ENCODE peak calls at places on chromosomes 5 and 9, in six cellular contexts. H is CD8-positive, alpha-beta T cell; K is AG04450; G is CD4-positive, alpha-beta memory T cell; N is IMR-90; D is stomach. R is an unnamed sample.

GRCh38 chr5:78504726-78505431 is 143.7 kb downstream of the LHFPL2 start:
- DNase-seq in H (no peak), G (no peak), K (peak), N (peak), D (peak), R (peak)

GRCh38 chr5:18799482-18800128 is 1165.3 kb downstream of the TAF11L14 start:
- DNase-seq in H (no peak), G (no peak), N (no peak), K (no peak), D (no peak), R (no peak)

GRCh38 chr9:78235296-78235770 is 542 bp upstream of the CEP78 start:
- DNase-seq in K (no peak), N (peak), G (no peak), H (no peak), D (no peak), R (no peak)

GRCh38 chr5:177491429-177491945 is 5.9 kb downstream of the PDLIM7 start:
- DNase-seq in N (no peak), H (no peak), K (no peak), G (no peak), D (no peak), R (no peak)

GRCh38 chr5:136864960-136865359 is 499.6 kb upstream of the TRPC7 start:
- DNase-seq in K (no peak), N (no peak), G (no peak), D (no peak), H (no peak), R (no peak)

GRCh38 chr5:180208038-180208434 is 975 bp downstream of the RASGEF1C start:
- DNase-seq in D (no peak), K (no peak), G (no peak), H (no peak), N (no peak), R (no peak)

GRCh38 chr9:89372230-89372816 is 54.0 kb downstream of the SECISBP2 start:
- DNase-seq in N (no peak), D (no peak), K (no peak), G (peak), H (peak), R (no peak)

GRCh38 chr5:83957188-83957587 is 236.5 kb upstream of the HAPLN1 start:
- DNase-seq in D (no peak), H (no peak), K (no peak), N (peak), G (no peak), R (no peak)

GRCh38 chr5:59140133-59140532 is 557.3 kb downstream of the RAB3C start:
- DNase-seq in N (no peak), G (no peak), H (no peak), D (no peak), K (no peak), R (no peak)

GRCh38 chr5:179422840-179423523 is 77.7 kb upstream of the ADAMTS2 start:
- DNase-seq in K (no peak), H (no peak), N (no peak), G (no peak), D (no peak), R (no peak)

GRCh38 chr5:136743052-136743451 is 377.7 kb upstream of the TRPC7 start:
- DNase-seq in H (no peak), K (no peak), N (no peak), D (no peak), G (no peak), R (no peak)

GRCh38 chr5:132812949-132813598 is at the start of gene SOWAHA:
- DNase-seq in H (no peak), D (peak), N (no peak), G (no peak), K (no peak), R (peak)

GRCh38 chr5:160181965-160182622 is 47.2 kb upstream of the FABP6 start:
- DNase-seq in D (no peak), G (no peak), H (no peak), N (no peak), K (no peak), R (no peak)

GRCh38 chr5:56282241-56282640 is 49.1 kb upstream of the ANKRD55 start:
- DNase-seq in K (no peak), D (no peak), N (peak), H (no peak), G (no peak), R (no peak)
- H3K27ac ChIP-seq in K (no peak), D (no peak), N (peak), H (no peak), G (no peak), R (no peak)

GRCh38 chr9:133057553-133057952 is 4.2 kb upstream of the CEL start:
- DNase-seq in H (no peak), N (no peak), D (no peak), K (no peak), G (no peak), R (no peak)

GRCh38 chr9:133058550-133059320 is 3.0 kb upstream of the CEL start:
- DNase-seq in K (no peak), H (no peak), N (no peak), G (no peak), D (no peak), R (no peak)

GRCh38 chr9:133057006-133057405 is 4.8 kb upstream of the CEL start:
- DNase-seq in H (no peak), D (no peak), K (no peak), G (no peak), N (no peak), R (no peak)

GRCh38 chr9:133056533-133056932 is 5.2 kb upstream of the CEL start:
- DNase-seq in D (no peak), K (no peak), N (no peak), H (no peak), G (no peak), R (no peak)

GRCh38 chr9:133058051-133058450 is 3.7 kb upstream of the CEL start:
- DNase-seq in G (no peak), K (no peak), H (no peak), N (no peak), D (no peak), R (no peak)
- H3K27ac ChIP-seq in G (no peak), K (no peak), H (no peak), N (no peak), D (no peak), R (no peak)

GRCh38 chr5:116573617-116574431 is 799 bp downstream of the SEMA6A start:
- DNase-seq in G (no peak), K (no peak), D (no peak), N (no peak), H (no peak), R (peak)

GRCh38 chr5:116576043-116576713 is 1.6 kb upstream of the SEMA6A start:
- DNase-seq in G (peak), H (no peak), D (peak), K (no peak), N (peak), R (peak)

GRCh38 chr5:116577064-116577788 is 2.6 kb upstream of the SEMA6A start:
- DNase-seq in N (no peak), H (no peak), D (no peak), K (no peak), G (no peak), R (no peak)

GRCh38 chr5:116574682-116575634 is at the start of gene SEMA6A:
- DNase-seq in H (no peak), D (peak), G (peak), N (peak), K (peak), R (peak)

GRCh38 chr5:116575635-116576042 is 1.0 kb upstream of the SEMA6A start:
- DNase-seq in K (no peak), H (no peak), G (no peak), D (no peak), N (no peak), R (peak)
- H3K27ac ChIP-seq in K (no peak), H (no peak), G (no peak), D (peak), N (no peak), R (peak)

GRCh38 chr9:130794923-130795495 is 40.0 kb upstream of the ABL1 start:
- DNase-seq in H (no peak), K (no peak), D (no peak), N (no peak), G (no peak), R (no peak)
- H3K27ac ChIP-seq in H (no peak), K (peak), D (peak), N (peak), G (no peak), R (peak)

GRCh38 chr9:132324425-132324824 is 30.4 kb downstream of the SETX start:
- DNase-seq in G (no peak), D (no peak), N (no peak), H (no peak), K (no peak), R (no peak)
- H3K27ac ChIP-seq in G (no peak), D (no peak), N (no peak), H (no peak), K (no peak), R (no peak)

DNA sequence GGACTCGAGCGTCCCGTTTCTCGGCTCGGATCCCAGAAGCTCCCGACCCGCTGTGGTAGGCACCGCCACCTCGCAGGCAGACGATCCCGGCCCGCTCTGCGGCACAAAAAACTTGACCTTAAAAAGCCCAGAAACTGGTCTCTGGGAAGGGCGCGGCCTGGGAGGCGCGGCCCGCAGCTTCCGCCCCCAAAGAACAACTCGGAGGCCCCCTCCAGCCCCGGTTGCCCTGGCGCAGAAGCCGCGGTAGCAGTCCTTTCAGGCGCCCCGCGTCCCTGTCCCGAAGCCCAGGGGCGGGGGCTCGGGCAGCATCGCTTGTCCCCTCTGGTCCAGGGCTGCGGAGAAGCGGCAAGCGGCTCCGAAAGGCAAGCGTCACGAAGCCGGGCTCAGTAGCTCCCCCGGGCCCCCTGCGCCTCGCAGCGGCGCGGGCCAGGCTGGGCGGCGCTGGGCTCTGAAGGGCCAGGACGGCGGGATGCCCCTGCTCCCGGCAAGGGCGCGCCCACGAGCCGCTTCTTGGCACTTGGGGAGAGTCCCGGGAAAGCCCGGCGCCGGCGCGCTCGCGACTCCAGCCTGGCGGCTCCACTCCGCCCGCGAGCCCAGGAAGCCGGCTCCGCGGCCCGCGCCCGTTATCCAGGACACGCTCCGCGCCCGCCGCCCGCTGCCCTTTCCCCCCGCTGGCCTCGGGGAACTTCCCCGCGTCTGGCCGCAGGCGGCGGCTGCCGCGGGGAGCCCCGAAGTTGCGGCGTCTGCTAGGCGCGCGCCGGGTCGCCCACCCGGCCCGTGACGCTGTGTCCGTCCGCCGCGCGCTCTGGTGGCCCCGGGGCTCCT is at the start of gene GCNT4:
- DNase-seq in N (peak), H (peak), D (peak), G (peak), K (no peak), R (peak)
- H3K27ac ChIP-seq in N (peak), H (peak), D (peak), G (peak), K (no peak), R (peak)

DNA sequence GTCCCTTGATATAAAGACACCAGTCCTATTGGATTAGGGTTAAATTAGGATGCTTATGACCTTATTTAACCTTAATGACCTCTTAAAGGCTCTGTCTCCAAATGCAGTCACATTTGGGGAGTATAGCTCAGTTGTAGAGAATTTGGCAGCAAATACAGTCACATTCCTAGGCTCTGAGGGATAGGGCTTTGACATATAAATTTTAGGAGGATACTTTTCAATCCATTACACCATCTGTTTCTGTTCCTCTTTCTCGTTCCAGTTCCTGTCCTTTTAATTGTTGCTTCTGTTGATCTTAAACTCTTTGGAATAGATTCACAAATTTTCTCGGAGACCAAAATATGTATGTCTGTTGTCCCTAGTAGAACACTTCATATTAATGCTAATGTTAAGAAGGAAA is 390.0 kb upstream of the PCSK5 start:
- DNase-seq in H (no peak), K (no peak), D (no peak), G (no peak), N (no peak), R (no peak)
- H3K27ac ChIP-seq in H (no peak), K (no peak), D (no peak), G (no peak), N (no peak), R (no peak)

DNA sequence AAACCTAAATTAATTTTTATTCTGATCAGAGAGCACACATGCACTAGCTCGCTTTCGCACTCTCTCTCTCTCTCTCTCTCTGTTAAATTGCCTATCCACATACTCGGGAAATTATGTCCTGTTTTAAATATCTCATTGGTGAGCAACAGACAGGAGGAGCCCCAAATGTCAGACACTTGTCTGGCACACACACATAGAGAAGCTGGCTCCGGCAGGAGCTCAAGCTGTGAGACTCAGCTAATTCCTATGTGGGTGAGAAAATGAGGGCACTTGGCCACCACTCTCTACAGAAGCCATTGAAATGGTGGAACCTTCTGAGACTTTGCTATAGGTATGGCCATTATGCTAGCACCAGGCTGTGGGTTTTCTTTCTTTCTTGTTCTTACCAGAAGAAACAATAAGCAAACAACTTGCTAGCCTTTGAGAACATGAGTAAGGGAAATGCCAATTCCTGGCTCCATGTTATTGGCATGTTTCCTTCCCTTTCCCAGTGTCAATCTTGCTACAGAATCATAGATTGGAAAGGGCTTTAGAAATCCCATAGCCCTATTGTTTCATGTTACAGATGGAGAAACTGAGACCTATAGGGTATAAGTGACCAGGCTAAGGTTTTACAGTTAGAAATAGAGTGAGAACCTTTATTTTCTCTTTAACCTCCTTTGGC is 9.0 kb downstream of the RFX3 start:
- DNase-seq in K (no peak), H (no peak), G (no peak), D (no peak), N (no peak), R (no peak)
- H3K27ac ChIP-seq in K (no peak), H (no peak), G (no peak), D (no peak), N (no peak), R (no peak)

GRCh38 chr9:90872835-90873294 is 71.2 kb downstream of the SYK start:
- DNase-seq in K (no peak), D (no peak), N (no peak), H (no peak), G (no peak), R (no peak)
- H3K27ac ChIP-seq in K (no peak), D (no peak), N (no peak), H (no peak), G (no peak), R (no peak)

GRCh38 chr9:69674112-69674511 is 1.9 kb upstream of the APBA1 start:
- DNase-seq in D (no peak), N (no peak), G (no peak), K (no peak), H (no peak), R (no peak)

GRCh38 chr9:69674741-69675438 is 2.7 kb upstream of the APBA1 start:
- DNase-seq in N (peak), G (no peak), H (no peak), K (peak), D (no peak), R (no peak)

GRCh38 chr9:69672828-69673640 is 863 bp upstream of the APBA1 start:
- DNase-seq in K (peak), N (peak), G (peak), H (peak), D (peak), R (peak)

GRCh38 chr9:69671904-69672827 is at the start of gene APBA1:
- DNase-seq in D (peak), G (peak), N (peak), K (no peak), H (peak), R (peak)

DNA sequence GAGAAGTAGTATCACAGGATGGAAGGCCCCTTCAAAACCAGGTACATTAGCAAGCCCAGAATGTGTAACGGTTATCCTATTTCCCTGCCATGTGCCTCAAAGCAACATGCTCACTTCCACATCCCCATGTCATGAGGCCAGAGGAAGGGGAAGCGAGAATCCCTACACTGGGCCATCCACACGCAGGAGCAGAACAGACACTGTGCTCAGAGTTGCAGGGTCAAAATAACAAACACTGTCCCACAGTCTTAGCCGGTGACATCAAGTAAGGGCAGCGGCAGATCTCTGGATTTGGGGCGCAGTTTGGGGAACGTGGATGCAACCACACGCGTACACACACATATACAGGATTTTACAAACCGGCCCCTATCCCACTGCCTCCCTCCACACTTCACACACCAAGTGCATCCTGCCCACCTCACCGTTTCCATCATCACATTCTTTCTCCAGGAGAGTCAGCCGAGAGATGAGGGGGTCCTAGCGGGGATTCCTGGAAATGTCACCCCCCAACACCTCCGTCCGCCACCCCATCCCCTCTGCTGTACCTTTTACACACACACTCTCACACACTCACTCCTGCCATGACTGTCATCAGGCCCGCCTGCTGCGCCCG is 774 bp downstream of the APBA1 start:
- DNase-seq in K (no peak), D (no peak), H (no peak), G (no peak), N (no peak), R (peak)
- H3K27ac ChIP-seq in K (no peak), D (peak), H (no peak), G (no peak), N (peak), R (no peak)